ENCODE peak calls at places on chromosome 6, in seven cellular contexts. F is stomach; W is CD4-positive, alpha-beta memory T cell; T is heart left ventricle; H is GM23248; V is left ventricle myocardium inferior; B is PC-3. N is an unnamed sample.

GRCh38 chr6:38164671-38165108 is 345.2 kb downstream of the ZFAND3 start:
- DNase-seq in B (no peak), V (no peak), F (no peak), W (no peak), H (no peak), T (no peak), N (no peak)

GRCh38 chr6:76790881-76791280 is 672.4 kb downstream of the HTR1B start:
- DNase-seq in W (no peak), H (peak), V (no peak), B (no peak), F (no peak), T (no peak), N (no peak)

GRCh38 chr6:63743691-63744090 is 108.1 kb downstream of the PHF3 start:
- DNase-seq in V (no peak), H (no peak), W (no peak), B (no peak), F (no peak), T (no peak), N (no peak)

GRCh38 chr6:29487660-29488059 is at the start of gene MAS1L:
- DNase-seq in B (no peak), V (no peak), H (no peak), W (no peak), F (no peak), T (no peak), N (no peak)

GRCh38 chr6:170274713-170275560 is 15.9 kb downstream of the DLL1 start:
- DNase-seq in V (no peak), W (no peak), F (no peak), B (no peak), T (peak), H (no peak), N (no peak)

GRCh38 chr6:39055661-39056060 is 7.1 kb downstream of the GLP1R start:
- DNase-seq in H (no peak), W (no peak), B (no peak), V (no peak), T (no peak), F (no peak), N (no peak)

GRCh38 chr6:11824986-11825385 is 46.4 kb upstream of the ADTRP start:
- DNase-seq in V (no peak), T (no peak), B (no peak), H (peak), W (peak), F (no peak), N (no peak)

GRCh38 chr6:125899726-125900182 is 56.8 kb upstream of the HINT3 start:
- DNase-seq in H (no peak), B (no peak), F (no peak), W (no peak), V (no peak), T (no peak), N (no peak)

GRCh38 chr6:34142599-34142998 is 3.3 kb downstream of the GRM4 start:
- DNase-seq in T (no peak), B (no peak), V (no peak), F (no peak), W (no peak), H (no peak), N (peak)

GRCh38 chr6:79461205-79461604 is 76.0 kb downstream of the LCA5 start:
- DNase-seq in H (peak), F (no peak), V (no peak), B (peak), T (no peak), W (no peak), N (no peak)

GRCh38 chr6:138523347-138524210 is 24.3 kb upstream of the NHSL1 start:
- DNase-seq in F (no peak), B (peak), H (no peak), W (no peak), V (no peak), T (no peak), N (no peak)

GRCh38 chr6:41780623-41781301 is at the start of gene PRICKLE4:
- DNase-seq in F (peak), V (peak), T (peak), W (no peak), B (peak), H (peak), N (peak)
- H3K27ac ChIP-seq in F (peak), V (peak), T (peak), W (peak), B (no peak), H (no peak), N (peak)

DNA sequence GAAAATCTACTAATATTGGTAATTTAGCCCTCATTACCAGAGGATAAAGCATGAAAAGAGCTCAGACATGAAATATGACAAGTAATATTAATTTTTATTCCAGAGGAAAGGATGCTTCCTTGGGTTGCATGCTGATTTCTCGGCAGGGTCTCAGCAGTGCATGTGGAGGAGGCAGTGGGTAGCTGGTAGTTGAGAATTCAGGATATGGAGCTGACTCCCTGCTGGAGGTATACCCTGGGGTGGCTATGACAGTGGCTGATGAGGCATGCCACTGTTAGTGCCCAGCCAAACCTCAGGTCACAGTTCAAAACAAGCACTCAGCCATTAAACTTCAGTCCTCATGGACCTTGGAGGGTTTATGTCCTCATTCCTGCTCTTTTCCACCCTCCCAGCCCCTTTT is 761.8 kb upstream of the MMS22L start:
- DNase-seq in W (no peak), H (no peak), T (no peak), V (no peak), F (no peak), B (no peak), N (no peak)
- H3K4me3 ChIP-seq in W (no peak), H (no peak), T (no peak), V (no peak), F (no peak), B (no peak), N (no peak)

GRCh38 chr6:90329397-90330077 is 32.9 kb upstream of the BACH2 start:
- DNase-seq in W (no peak), B (no peak), V (no peak), T (no peak), F (no peak), H (no peak), N (no peak)
- H3K27ac ChIP-seq in W (no peak), B (no peak), V (no peak), T (no peak), F (no peak), H (no peak), N (peak)

GRCh38 chr6:166540631-166541331 is 45.7 kb downstream of the RAMACL start:
- DNase-seq in W (peak), F (peak), T (peak), B (no peak), V (no peak), H (peak), N (no peak)
- H3K4me3 ChIP-seq in W (no peak), F (no peak), T (peak), B (no peak), V (peak), H (no peak), N (no peak)

GRCh38 chr6:143746202-143747119 is 68.7 kb downstream of the PHACTR2 start:
- DNase-seq in V (no peak), W (no peak), H (no peak), F (no peak), B (no peak), T (no peak), N (peak)

GRCh38 chr6:143742955-143743255 is 65.1 kb downstream of the PHACTR2 start:
- DNase-seq in W (no peak), T (no peak), B (no peak), V (no peak), H (no peak), F (no peak), N (no peak)

GRCh38 chr6:143743256-143744166 is 65.7 kb downstream of the PHACTR2 start:
- DNase-seq in V (peak), F (no peak), W (no peak), H (peak), B (no peak), T (no peak), N (peak)

GRCh38 chr6:143745160-143746133 is 67.7 kb downstream of the PHACTR2 start:
- DNase-seq in B (peak), W (no peak), T (no peak), F (peak), H (peak), V (no peak), N (peak)

GRCh38 chr6:143744593-143745151 is 66.9 kb downstream of the PHACTR2 start:
- DNase-seq in B (peak), H (no peak), T (no peak), W (no peak), V (no peak), F (peak), N (no peak)
- H3K27ac ChIP-seq in B (no peak), H (no peak), T (peak), W (no peak), V (peak), F (peak), N (peak)

GRCh38 chr6:44254201-44254956 is 2.9 kb downstream of the SLC35B2 start:
- DNase-seq in B (no peak), H (no peak), V (no peak), T (no peak), W (no peak), F (no peak), N (no peak)

GRCh38 chr6:44255848-44256247 is 1.5 kb downstream of the SLC35B2 start:
- DNase-seq in W (no peak), B (no peak), F (no peak), T (no peak), V (no peak), H (no peak), N (no peak)

GRCh38 chr6:44253307-44254101 is 3.8 kb downstream of the SLC35B2 start:
- DNase-seq in W (peak), F (peak), V (no peak), B (peak), T (no peak), H (peak), N (peak)

GRCh38 chr6:44256291-44257006 is 879 bp downstream of the SLC35B2 start:
- DNase-seq in F (peak), W (no peak), V (no peak), B (peak), T (no peak), H (no peak), N (no peak)

DNA sequence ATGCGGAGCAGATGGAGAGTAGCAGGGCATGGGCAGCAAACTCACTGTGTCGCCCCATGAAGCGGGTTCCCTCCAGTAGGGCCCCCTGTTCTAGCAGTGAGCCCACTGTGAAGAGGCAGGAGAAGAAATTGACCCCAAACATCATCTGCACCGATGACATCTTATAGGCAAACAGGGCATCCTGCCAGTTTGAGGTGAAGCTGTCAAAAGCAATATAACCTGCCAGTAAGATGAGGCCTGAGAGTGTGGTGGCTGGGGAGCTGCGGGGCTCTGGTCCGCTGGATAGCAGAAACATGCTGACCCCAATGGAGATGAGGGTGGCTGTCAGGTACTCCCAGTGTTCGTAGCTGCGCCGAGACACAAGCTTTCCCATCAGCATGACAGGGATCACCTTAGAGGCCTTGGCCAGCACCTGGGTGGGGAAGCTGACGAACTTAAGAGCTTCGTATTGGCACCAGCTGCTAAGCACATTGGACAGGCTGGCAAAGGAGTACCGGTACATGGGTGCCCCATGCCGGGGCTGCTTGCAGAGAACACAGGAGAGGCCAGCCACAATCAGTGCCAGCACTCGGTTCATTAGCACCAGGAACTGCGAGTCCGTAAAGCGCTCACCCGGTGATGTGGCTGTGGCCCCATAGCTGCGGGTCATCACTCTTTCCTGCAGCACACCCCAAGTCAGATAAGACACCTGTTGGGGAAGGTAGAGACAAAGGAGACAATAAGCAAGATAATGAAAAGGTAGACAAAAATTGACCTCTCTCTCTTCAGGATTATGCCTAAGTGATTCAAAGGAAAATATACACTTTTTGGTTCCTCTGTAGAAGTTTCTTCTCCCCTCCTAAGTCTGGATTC is 2.1 kb downstream of the SLC35B2 start:
- DNase-seq in F (no peak), H (no peak), T (no peak), W (no peak), B (peak), V (no peak), N (no peak)
- H3K4me3 ChIP-seq in F (no peak), H (peak), T (peak), W (no peak), B (peak), V (no peak), N (no peak)

DNA sequence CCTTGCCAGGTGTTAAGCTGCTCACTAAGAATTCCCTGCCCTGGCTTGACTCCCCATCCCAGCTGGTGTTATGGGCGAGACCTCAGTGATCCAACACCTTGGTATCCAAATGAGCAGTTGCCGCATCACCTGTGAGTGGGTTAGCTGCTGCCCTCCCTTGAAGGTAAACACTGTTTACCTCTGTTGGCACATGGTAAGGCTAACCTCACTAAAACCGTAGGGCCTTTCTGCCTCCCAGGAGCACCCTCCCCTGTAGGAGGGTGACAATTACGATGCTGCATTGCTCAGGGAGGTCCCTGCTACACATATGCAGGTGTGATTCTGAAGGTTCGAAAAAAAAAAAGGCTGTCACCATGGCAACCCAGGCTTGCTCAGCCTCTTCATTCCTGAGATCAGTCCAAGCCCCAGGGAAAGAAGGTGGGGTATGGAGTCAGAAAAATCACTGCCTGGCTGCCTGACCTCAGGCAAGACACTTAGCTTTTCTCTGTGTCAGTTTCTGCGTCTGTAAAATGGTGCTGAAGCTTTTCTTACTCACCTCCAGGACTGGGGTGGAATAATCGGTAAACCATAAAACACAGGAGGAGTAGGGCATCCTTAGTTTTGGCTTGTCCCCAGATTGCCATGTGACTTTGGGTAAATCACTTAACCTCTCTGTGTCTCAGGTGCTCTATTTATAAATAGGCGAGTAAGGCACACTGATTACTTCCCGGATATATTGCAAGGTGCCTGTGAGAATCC is 19.6 kb downstream of the PNPLA1 start:
- DNase-seq in T (no peak), W (no peak), H (no peak), F (no peak), V (no peak), B (no peak), N (no peak)
- H3K27ac ChIP-seq in T (no peak), W (no peak), H (no peak), F (no peak), V (no peak), B (no peak), N (no peak)

DNA sequence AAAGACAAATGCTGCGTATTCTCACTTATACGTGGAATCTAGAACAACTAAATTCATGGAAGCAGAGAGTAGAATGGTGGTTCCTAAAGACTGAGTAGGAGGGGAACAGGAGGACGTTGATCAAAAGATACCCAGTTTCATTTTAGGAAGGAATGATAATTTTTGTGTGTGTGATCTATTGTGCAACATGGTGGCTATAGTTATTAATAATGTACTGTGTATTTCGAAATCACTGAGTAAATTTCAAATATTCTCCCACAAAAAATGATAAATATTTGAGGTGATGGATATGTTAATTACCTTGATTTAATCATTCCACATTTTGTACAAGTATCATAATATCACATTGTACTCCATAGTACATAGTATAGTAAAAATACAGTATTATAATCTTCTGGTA is 187.5 kb downstream of the MOXD1 start:
- DNase-seq in W (no peak), V (no peak), B (no peak), F (no peak), H (no peak), T (no peak), N (no peak)
- H3K4me3 ChIP-seq in W (no peak), V (no peak), B (no peak), F (no peak), H (no peak), T (no peak), N (no peak)